ENCODE peak calls at places on chromosome 20, in nine cellular contexts. I, S, N, Y, G, E, F, O and X are unnamed samples.

GRCh38 chr20:152131-152530 is 5.1 kb upstream of the DEFB127 start:
- DNase-seq in G (no peak), O (no peak), N (no peak), E (no peak), Y (no peak), F (no peak), S (no peak), I (no peak), X (no peak)

GRCh38 chr20:42018979-42019378 is 400.8 kb upstream of the CHD6 start:
- DNase-seq in G (no peak), O (no peak), N (no peak), Y (no peak), I (no peak), E (no peak), F (no peak), S (no peak), X (no peak)

GRCh38 chr20:33811763-33812672 is 870 bp downstream of the CHMP4B start:
- DNase-seq in G (peak), F (peak), N (peak), E (peak), O (no peak), S (peak), Y (peak), I (no peak), X (no peak)

GRCh38 chr20:59258103-59258705 is 42.2 kb upstream of the EDN3 start:
- DNase-seq in F (no peak), O (no peak), G (no peak), E (no peak), N (no peak), Y (no peak), S (no peak), I (no peak), X (no peak)

GRCh38 chr20:54140927-54141566 is 32.7 kb downstream of the CYP24A1 start:
- DNase-seq in S (peak), F (peak), I (no peak), O (no peak), N (no peak), Y (peak), G (no peak), E (no peak), X (no peak)

GRCh38 chr20:23269954-23270353 is 80.6 kb upstream of the NXT1 start:
- DNase-seq in N (no peak), O (no peak), F (no peak), E (no peak), G (no peak), S (peak), I (no peak), Y (no peak), X (no peak)

GRCh38 chr20:57071283-57071701 is 195.1 kb downstream of the BMP7 start:
- DNase-seq in G (no peak), O (no peak), E (no peak), N (no peak), I (no peak), S (no peak), Y (no peak), F (no peak), X (no peak)

GRCh38 chr20:37984018-37984785 is 49.1 kb downstream of the TTI1 start:
- DNase-seq in E (no peak), O (no peak), I (peak), F (no peak), G (peak), Y (no peak), S (no peak), N (no peak), X (no peak)

GRCh38 chr20:62300319-62300718 is 2.5 kb upstream of the ADRM1 start:
- DNase-seq in E (no peak), O (no peak), N (no peak), I (no peak), G (no peak), F (no peak), S (no peak), Y (no peak), X (no peak)

GRCh38 chr20:23585808-23586734 is 17.8 kb upstream of the CST9L start:
- DNase-seq in N (no peak), E (no peak), Y (no peak), I (no peak), O (no peak), S (no peak), G (no peak), F (peak), X (no peak)

GRCh38 chr20:31930758-31931157 is 21.1 kb downstream of the PDRG1 start:
- DNase-seq in S (no peak), G (no peak), O (no peak), E (no peak), N (no peak), F (no peak), I (no peak), Y (no peak), X (no peak)

GRCh38 chr20:41357424-41358163 is 9.0 kb downstream of the EMILIN3 start:
- DNase-seq in O (no peak), S (no peak), I (no peak), F (no peak), G (peak), Y (no peak), E (no peak), N (no peak), X (no peak)

GRCh38 chr20:58133020-58133419 is 95.4 kb downstream of the ANKRD60 start:
- DNase-seq in Y (peak), G (no peak), E (no peak), O (no peak), I (no peak), S (no peak), N (no peak), F (peak), X (no peak)

GRCh38 chr20:50304883-50305635 is 114.4 kb downstream of the CEBPB start:
- DNase-seq in O (no peak), Y (peak), N (no peak), G (peak), S (peak), F (peak), E (peak), I (no peak), X (no peak)

GRCh38 chr20:4813839-4814695 is 92.4 kb downstream of the PRND start:
- DNase-seq in I (no peak), Y (no peak), E (no peak), S (no peak), N (peak), O (no peak), F (no peak), G (no peak), X (peak)

GRCh38 chr20:57473246-57474042 is 51.5 kb downstream of the CTCFL start:
- DNase-seq in O (no peak), I (no peak), S (peak), F (no peak), E (no peak), N (no peak), G (no peak), Y (peak), X (no peak)

GRCh38 chr20:24698706-24699206 is 229.3 kb downstream of the SYNDIG1 start:
- DNase-seq in O (no peak), I (no peak), Y (no peak), N (no peak), E (no peak), F (no peak), S (no peak), G (no peak), X (no peak)

GRCh38 chr20:38635721-38636285 is 34.2 kb downstream of the ARHGAP40 start:
- DNase-seq in G (no peak), E (no peak), N (no peak), I (no peak), Y (peak), S (peak), F (no peak), O (no peak), X (no peak)

GRCh38 chr20:37845261-37845681 is 57.7 kb upstream of the VSTM2L start:
- DNase-seq in E (no peak), F (no peak), Y (no peak), O (no peak), I (peak), G (peak), N (no peak), S (no peak), X (no peak)

GRCh38 chr20:25453035-25453810 is 45.8 kb downstream of the GINS1 start:
- DNase-seq in F (no peak), N (no peak), E (peak), S (peak), I (peak), Y (peak), O (no peak), G (no peak), X (no peak)